ENCODE peak calls at places on chromosome 11, in five cellular contexts. One of them, this sample, is unnamed. For H3K4me1 and H3K9me3, the result is how much of the 10 kb centered on the place peaks cover.

GRCh38 chr11:125348141-125348651 is 147.9 kb downstream of the FEZ1 start:
- DNase-seq in esophagus squamous epithelium: no peak
- DNase-seq in hepatocyte: no peak
- DNase-seq in SJSA1: no peak
- DNase-seq in adrenal gland: no peak
- DNase-seq in this sample: no peak

GRCh38 chr11:69403556-69404215 is 77.8 kb upstream of the LINC01488 start:
- DNase-seq in esophagus squamous epithelium: no peak
- DNase-seq in hepatocyte: peak
- DNase-seq in SJSA1: peak
- DNase-seq in adrenal gland: no peak
- DNase-seq in this sample: peak

GRCh38 chr11:27444801-27445215 is 27.8 kb downstream of the LGR4 start:
- DNase-seq in esophagus squamous epithelium: no peak
- DNase-seq in hepatocyte: no peak
- DNase-seq in SJSA1: no peak
- DNase-seq in adrenal gland: no peak
- DNase-seq in this sample: no peak

GRCh38 chr11:119470316-119471266 is 47.6 kb upstream of the THY1 start:
- DNase-seq in esophagus squamous epithelium: no peak
- DNase-seq in hepatocyte: no peak
- DNase-seq in SJSA1: peak
- DNase-seq in adrenal gland: no peak
- DNase-seq in this sample: no peak

GRCh38 chr11:27280131-27280530 is 82.9 kb downstream of the CCDC34 start:
- DNase-seq in esophagus squamous epithelium: no peak
- DNase-seq in hepatocyte: no peak
- DNase-seq in SJSA1: no peak
- DNase-seq in adrenal gland: no peak
- DNase-seq in this sample: no peak

GRCh38 chr11:64745219-64745522 is 1.2 kb upstream of the RASGRP2 start:
- DNase-seq in esophagus squamous epithelium: peak
- DNase-seq in hepatocyte: no peak
- DNase-seq in SJSA1: no peak
- DNase-seq in adrenal gland: peak
- DNase-seq in this sample: peak

GRCh38 chr11:134607963-134608750 is 196.1 kb upstream of the B3GAT1 start:
- DNase-seq in esophagus squamous epithelium: no peak
- DNase-seq in hepatocyte: no peak
- DNase-seq in SJSA1: no peak
- DNase-seq in adrenal gland: no peak
- DNase-seq in this sample: no peak

GRCh38 chr11:66477256-66478201 is 2.7 kb upstream of the DPP3 start:
- DNase-seq in esophagus squamous epithelium: no peak
- DNase-seq in hepatocyte: no peak
- DNase-seq in SJSA1: no peak
- DNase-seq in adrenal gland: no peak
- DNase-seq in this sample: no peak

GRCh38 chr11:65961267-65962135 is at the start of gene SART1:
- DNase-seq in esophagus squamous epithelium: peak
- DNase-seq in hepatocyte: peak
- DNase-seq in SJSA1: peak
- DNase-seq in adrenal gland: peak
- DNase-seq in this sample: peak

GRCh38 chr11:8484251-8484650 is 109.8 kb downstream of the STK33 start:
- DNase-seq in esophagus squamous epithelium: no peak
- DNase-seq in hepatocyte: no peak
- DNase-seq in SJSA1: no peak
- DNase-seq in adrenal gland: no peak
- DNase-seq in this sample: no peak

GRCh38 chr11:116931206-116931953 is 94.0 kb upstream of the APOA1 start:
- DNase-seq in esophagus squamous epithelium: no peak
- DNase-seq in hepatocyte: no peak
- DNase-seq in SJSA1: no peak
- DNase-seq in adrenal gland: no peak
- DNase-seq in this sample: peak

GRCh38 chr11:122032317-122032716 is 83.7 kb downstream of the BLID start:
- DNase-seq in esophagus squamous epithelium: no peak
- DNase-seq in hepatocyte: no peak
- DNase-seq in SJSA1: no peak
- DNase-seq in adrenal gland: no peak
- DNase-seq in this sample: no peak

GRCh38 chr11:128662960-128663359 is 30.9 kb upstream of the FLI1 start:
- DNase-seq in esophagus squamous epithelium: no peak
- DNase-seq in hepatocyte: no peak
- DNase-seq in SJSA1: no peak
- DNase-seq in adrenal gland: no peak
- DNase-seq in this sample: no peak
- H3K4me1 ChIP-seq in esophagus squamous epithelium: under half
- H3K4me1 ChIP-seq in hepatocyte: under half
- H3K4me1 ChIP-seq in SJSA1: under half
- H3K4me1 ChIP-seq in adrenal gland: under half
- H3K4me1 ChIP-seq in this sample: under half

GRCh38 chr11:45939836-45940235 is 17.4 kb downstream of the LARGE2 start:
- DNase-seq in esophagus squamous epithelium: no peak
- DNase-seq in hepatocyte: no peak
- DNase-seq in SJSA1: no peak
- DNase-seq in adrenal gland: no peak
- DNase-seq in this sample: no peak
- H3K9me3 ChIP-seq in esophagus squamous epithelium: under half
- H3K9me3 ChIP-seq in hepatocyte: under half
- H3K9me3 ChIP-seq in SJSA1: under half
- H3K9me3 ChIP-seq in adrenal gland: under half
- H3K9me3 ChIP-seq in this sample: under half

GRCh38 chr11:59176330-59176729 is 4.4 kb downstream of the DTX4 start:
- DNase-seq in esophagus squamous epithelium: no peak
- DNase-seq in hepatocyte: no peak
- DNase-seq in SJSA1: no peak
- DNase-seq in adrenal gland: no peak
- DNase-seq in this sample: no peak

GRCh38 chr11:59173964-59174663 is 2.2 kb downstream of the DTX4 start:
- DNase-seq in esophagus squamous epithelium: no peak
- DNase-seq in hepatocyte: peak
- DNase-seq in SJSA1: no peak
- DNase-seq in adrenal gland: no peak
- DNase-seq in this sample: peak

GRCh38 chr11:59173080-59173963 is 1.4 kb downstream of the DTX4 start:
- DNase-seq in esophagus squamous epithelium: no peak
- DNase-seq in hepatocyte: peak
- DNase-seq in SJSA1: peak
- DNase-seq in adrenal gland: no peak
- DNase-seq in this sample: peak

GRCh38 chr11:59174664-59175033 is 2.7 kb downstream of the DTX4 start:
- DNase-seq in esophagus squamous epithelium: no peak
- DNase-seq in hepatocyte: peak
- DNase-seq in SJSA1: peak
- DNase-seq in adrenal gland: no peak
- DNase-seq in this sample: peak

GRCh38 chr11:59175104-59175503 is 3.2 kb downstream of the DTX4 start:
- DNase-seq in esophagus squamous epithelium: no peak
- DNase-seq in hepatocyte: no peak
- DNase-seq in SJSA1: peak
- DNase-seq in adrenal gland: no peak
- DNase-seq in this sample: no peak
- H3K4me3 ChIP-seq in esophagus squamous epithelium: no peak
- H3K4me3 ChIP-seq in hepatocyte: no peak
- H3K4me3 ChIP-seq in SJSA1: no peak
- H3K4me3 ChIP-seq in adrenal gland: no peak
- H3K4me3 ChIP-seq in this sample: peak

GRCh38 chr11:15764948-15765347 is 591.4 kb downstream of the SOX6 start:
- DNase-seq in esophagus squamous epithelium: no peak
- DNase-seq in hepatocyte: no peak
- DNase-seq in SJSA1: no peak
- DNase-seq in adrenal gland: no peak
- DNase-seq in this sample: peak

GRCh38 chr11:15765530-15765929 is 590.8 kb downstream of the SOX6 start:
- DNase-seq in esophagus squamous epithelium: no peak
- DNase-seq in hepatocyte: no peak
- DNase-seq in SJSA1: no peak
- DNase-seq in adrenal gland: no peak
- DNase-seq in this sample: peak

GRCh38 chr11:15769203-15769602 is 587.1 kb downstream of the SOX6 start:
- DNase-seq in esophagus squamous epithelium: no peak
- DNase-seq in hepatocyte: peak
- DNase-seq in SJSA1: no peak
- DNase-seq in adrenal gland: no peak
- DNase-seq in this sample: peak

GRCh38 chr11:15770798-15771414 is 585.4 kb downstream of the SOX6 start:
- DNase-seq in esophagus squamous epithelium: no peak
- DNase-seq in hepatocyte: peak
- DNase-seq in SJSA1: peak
- DNase-seq in adrenal gland: peak
- DNase-seq in this sample: peak

GRCh38 chr11:15768321-15768720 is 588.0 kb downstream of the SOX6 start:
- DNase-seq in esophagus squamous epithelium: no peak
- DNase-seq in hepatocyte: no peak
- DNase-seq in SJSA1: no peak
- DNase-seq in adrenal gland: no peak
- DNase-seq in this sample: no peak
- H3K4me1 ChIP-seq in esophagus squamous epithelium: under half
- H3K4me1 ChIP-seq in hepatocyte: under half
- H3K4me1 ChIP-seq in SJSA1: under half
- H3K4me1 ChIP-seq in adrenal gland: under half
- H3K4me1 ChIP-seq in this sample: under half